ENCODE peak calls at places on chromosomes 11 and 22, in four cellular contexts. T is brain microvascular endothelial cell, Z is IMR-90, G is MM.1S. C is an unnamed sample.

GRCh38 chr22:33051960-33052839 is 6.0 kb downstream of the SYN3 start:
- DNase-seq in T (no peak), Z (no peak), G (no peak), C (no peak)

GRCh38 chr22:37470087-37470445 is 16.1 kb downstream of the MFNG start:
- DNase-seq in T (no peak), Z (no peak), G (no peak), C (no peak)

GRCh38 chr22:41367680-41368542 is 13.8 kb upstream of the TEF start:
- DNase-seq in T (no peak), Z (peak; percentile 22), G (no peak), C (peak; percentile 31)

GRCh38 chr11:63869171-63869591 is 30.3 kb downstream of the MARK2 start:
- DNase-seq in T (no peak), Z (no peak), G (no peak), C (peak; percentile 84)

GRCh38 chr11:12318791-12319733 is 58.3 kb upstream of the PARVA start:
- DNase-seq in T (no peak), Z (peak; percentile 89), G (peak; percentile 66), C (no peak)

GRCh38 chr11:117426297-117426685 is 98.6 kb downstream of the CEP164 start:
- DNase-seq in T (peak; percentile 20), Z (peak; percentile 30), G (peak; percentile 56), C (peak; percentile 74)

GRCh38 chr11:112023104-112023503 is 2.1 kb upstream of the DLAT start:
- DNase-seq in T (no peak), Z (no peak), G (no peak), C (no peak)

GRCh38 chr22:19786959-19787848 is 26.6 kb downstream of the TBX1 start:
- DNase-seq in T (no peak), Z (no peak), G (no peak), C (no peak)

GRCh38 chr11:13276454-13276851 is 1.1 kb upstream of the BMAL1 start:
- DNase-seq in T (no peak), Z (no peak), G (no peak), C (peak; percentile 35)

GRCh38 chr11:121163658-121164308 is 62.7 kb downstream of the TECTA start:
- DNase-seq in T (no peak), Z (no peak), G (no peak), C (no peak)

GRCh38 chr11:72234514-72234830 is 9.5 kb downstream of the PHOX2A start:
- DNase-seq in T (no peak), Z (no peak), G (no peak), C (no peak)

GRCh38 chr11:71156301-71156700 is 96.1 kb downstream of the SHANK2 start:
- DNase-seq in T (no peak), Z (no peak), G (no peak), C (no peak)

GRCh38 chr22:38729946-38730345 is 24.2 kb downstream of the GTPBP1 start:
- DNase-seq in T (no peak), Z (no peak), G (peak; percentile 4), C (no peak)

GRCh38 chr22:33923660-33924246 is 3.5 kb upstream of the LARGE1 start:
- DNase-seq in T (peak; percentile 62), Z (peak; percentile 74), G (peak; percentile 82), C (peak; percentile 82)

GRCh38 chr22:29310065-29310862 is 3.8 kb downstream of the GAS2L1 start:
- DNase-seq in T (no peak), Z (no peak), G (no peak), C (no peak)

GRCh38 chr11:132342408-132342807 is 972.0 kb downstream of the NTM start:
- DNase-seq in T (no peak), Z (no peak), G (no peak), C (no peak)

GRCh38 chr11:31806944-31807790 is 4.0 kb downstream of the PAX6 start:
- DNase-seq in T (no peak), Z (no peak), G (no peak), C (no peak)

GRCh38 chr11:28058333-28058732 is 49.6 kb downstream of the KIF18A start:
- DNase-seq in T (no peak), Z (peak; percentile 51), G (no peak), C (no peak)

GRCh38 chr11:87722756-87723599 is 452.3 kb downstream of the RAB38 start:
- DNase-seq in T (peak; percentile 7), Z (peak; percentile 2), G (peak; percentile 36), C (peak; percentile 41)

GRCh38 chr22:46175631-46176030 is 25.3 kb downstream of the PPARA start:
- DNase-seq in T (no peak), Z (peak; percentile 86), G (no peak), C (no peak)

GRCh38 chr11:86740628-86741488 is 59.5 kb upstream of the PRSS23 start:
- DNase-seq in T (peak; percentile 95), Z (peak; percentile 98), G (no peak), C (peak; percentile 31)

GRCh38 chr11:7603031-7603781 is 70.1 kb downstream of the CYB5R2 start:
- DNase-seq in T (no peak), Z (peak; percentile 53), G (no peak), C (no peak)

GRCh38 chr11:61279934-61280656 is 15.0 kb downstream of the VWCE start:
- DNase-seq in T (no peak), Z (peak; percentile 58), G (no peak), C (no peak)

GRCh38 chr11:61280883-61281580 is 14.1 kb downstream of the VWCE start:
- DNase-seq in T (no peak), Z (no peak), G (no peak), C (no peak)

GRCh38 chr11:61283613-61284012 is 11.5 kb downstream of the VWCE start:
- DNase-seq in T (no peak), Z (no peak), G (no peak), C (no peak)

GRCh38 chr11:61277973-61278565 is 17.0 kb downstream of the VWCE start:
- DNase-seq in T (no peak), Z (no peak), G (peak; percentile 10), C (no peak)

DNA sequence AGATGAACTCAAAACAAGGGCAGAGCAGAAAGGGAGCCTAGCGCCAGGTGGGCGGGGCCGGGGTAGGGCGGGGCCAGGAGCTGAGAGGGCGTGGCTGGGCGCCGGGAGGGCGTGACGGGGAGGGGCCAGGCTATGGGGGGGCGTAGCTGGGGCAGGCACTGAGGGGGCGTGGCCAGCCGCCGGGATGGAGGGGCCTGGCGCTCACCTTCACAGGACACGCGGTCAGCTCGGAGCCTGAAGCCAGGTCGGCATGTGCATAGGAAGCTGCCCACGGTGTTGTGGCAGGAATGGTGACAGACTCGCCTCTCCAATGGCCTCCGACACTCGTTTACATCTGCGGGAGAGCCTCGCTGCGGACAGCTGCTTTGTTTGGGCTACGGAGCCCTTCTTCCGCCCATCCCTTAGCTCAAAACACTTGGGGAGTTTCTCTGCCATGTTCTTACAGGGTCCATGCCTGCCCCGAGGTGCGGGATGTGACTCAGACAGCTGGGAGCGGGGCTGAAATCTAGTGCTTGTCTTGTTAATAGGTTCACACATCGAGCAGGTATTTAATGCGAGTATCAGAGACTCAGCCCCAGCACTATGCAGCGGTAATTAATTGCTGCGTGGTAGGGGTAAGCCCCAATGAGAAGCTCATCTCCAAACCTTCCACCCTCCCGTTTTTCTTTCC is 13.4 kb downstream of the VWCE start:
- DNase-seq in T (no peak), Z (no peak), G (no peak), C (peak; percentile 83)
- H3K4me3 ChIP-seq in T (peak overlapping the region; percentile 36), Z (no peak overlapping the region), G (no peak overlapping the region), C (peak overlapping the region; percentile 22)

GRCh38 chr11:128726464-128727139 is 32.7 kb downstream of the FLI1 start:
- DNase-seq in T (no peak), Z (no peak), G (peak; percentile 38), C (no peak)

GRCh38 chr11:128724891-128725611 is 31.2 kb downstream of the FLI1 start:
- DNase-seq in T (no peak), Z (no peak), G (peak; percentile 74), C (no peak)

GRCh38 chr11:128727320-128727719 is 33.4 kb downstream of the FLI1 start:
- DNase-seq in T (no peak), Z (no peak), G (no peak), C (no peak)

GRCh38 chr11:128727811-128728431 is 34.0 kb downstream of the FLI1 start:
- DNase-seq in T (no peak), Z (no peak), G (no peak), C (no peak)

DNA sequence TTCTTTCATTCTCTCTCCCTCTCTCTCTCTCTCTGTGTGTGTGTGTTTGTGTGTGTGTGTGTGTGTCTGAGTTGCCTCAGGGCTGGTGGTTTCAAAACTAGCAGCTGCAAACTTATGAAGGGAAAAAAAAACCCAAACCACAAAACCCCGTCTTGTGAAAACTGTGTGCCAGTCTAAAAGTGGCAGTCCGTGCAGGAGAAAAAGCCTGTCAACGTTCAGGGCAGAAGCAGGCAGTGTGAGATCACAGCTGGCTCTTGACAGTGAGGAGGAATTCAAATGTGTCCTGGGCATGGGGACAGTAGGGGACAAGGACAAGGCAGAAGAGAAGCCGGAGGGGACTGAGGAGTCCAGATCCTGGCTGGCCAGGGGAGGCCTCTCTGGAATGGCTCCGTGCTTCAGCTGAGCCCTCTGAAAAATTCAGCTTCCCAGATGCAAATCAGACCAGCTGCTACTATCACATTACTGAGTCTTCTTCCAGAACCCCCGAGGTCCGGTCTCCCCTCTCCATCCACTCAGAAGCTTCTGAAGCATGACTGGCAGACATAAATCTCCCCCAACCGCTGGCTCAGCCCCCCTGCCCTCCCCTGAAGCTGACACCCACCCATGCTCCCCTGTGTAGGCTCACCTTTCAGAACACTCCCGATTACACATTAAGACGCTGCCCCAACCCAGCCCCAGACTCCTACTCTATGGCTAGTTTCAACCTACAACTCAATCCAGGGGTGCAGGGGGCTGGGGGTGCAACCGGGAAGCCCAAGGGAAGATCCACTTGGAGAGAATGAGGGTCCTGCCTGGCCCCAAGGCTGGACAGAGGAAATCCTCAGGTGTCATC is 32.0 kb downstream of the FLI1 start:
- DNase-seq in T (no peak), Z (peak; percentile 59), G (peak; percentile 97), C (no peak)
- H3K4me3 ChIP-seq in T (no peak overlapping the region), Z (no peak overlapping the region), G (peak overlapping the region; percentile 47), C (no peak overlapping the region)

DNA sequence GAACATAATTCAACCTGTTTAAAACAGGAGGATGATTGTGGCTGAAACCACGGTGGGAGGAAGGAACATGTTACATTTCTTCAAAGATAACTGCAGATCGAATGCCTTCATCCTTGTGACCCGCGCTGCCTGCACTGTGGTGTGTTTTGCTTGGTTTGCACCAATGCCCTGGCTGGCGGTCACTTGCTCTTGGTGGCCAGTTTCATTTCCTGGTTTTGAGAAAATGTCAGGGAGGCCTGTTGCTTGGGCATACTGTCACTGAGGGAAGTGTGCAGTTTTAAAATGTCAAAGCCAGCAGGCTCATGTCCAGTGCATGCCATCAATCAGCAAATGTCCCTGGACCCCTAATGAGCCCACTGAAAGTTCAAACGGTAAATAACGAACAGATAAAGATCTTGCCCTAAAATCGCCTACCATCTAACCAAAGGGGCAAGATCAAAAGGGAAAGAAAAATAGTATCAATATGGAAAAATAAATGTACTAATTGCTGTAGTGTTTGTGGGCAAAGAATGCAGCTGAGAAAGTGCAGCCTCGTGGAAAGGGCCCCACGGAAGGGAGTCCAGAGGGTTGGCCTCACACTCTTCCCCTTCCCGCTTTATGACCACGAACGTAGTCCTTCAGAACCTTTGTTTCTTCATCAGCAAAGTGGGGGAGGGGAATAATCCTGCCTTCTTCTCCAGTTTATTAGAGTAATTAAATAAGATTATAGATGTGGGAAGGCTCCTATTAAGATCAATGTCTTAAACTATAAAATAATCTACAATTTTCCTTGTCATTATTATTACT is 40.8 kb downstream of the FLI1 start:
- DNase-seq in T (no peak), Z (no peak), G (peak; percentile 82), C (peak; percentile 38)
- H3K4me3 ChIP-seq in T (no peak overlapping the region), Z (no peak overlapping the region), G (peak overlapping the region; percentile 42), C (no peak overlapping the region)

DNA sequence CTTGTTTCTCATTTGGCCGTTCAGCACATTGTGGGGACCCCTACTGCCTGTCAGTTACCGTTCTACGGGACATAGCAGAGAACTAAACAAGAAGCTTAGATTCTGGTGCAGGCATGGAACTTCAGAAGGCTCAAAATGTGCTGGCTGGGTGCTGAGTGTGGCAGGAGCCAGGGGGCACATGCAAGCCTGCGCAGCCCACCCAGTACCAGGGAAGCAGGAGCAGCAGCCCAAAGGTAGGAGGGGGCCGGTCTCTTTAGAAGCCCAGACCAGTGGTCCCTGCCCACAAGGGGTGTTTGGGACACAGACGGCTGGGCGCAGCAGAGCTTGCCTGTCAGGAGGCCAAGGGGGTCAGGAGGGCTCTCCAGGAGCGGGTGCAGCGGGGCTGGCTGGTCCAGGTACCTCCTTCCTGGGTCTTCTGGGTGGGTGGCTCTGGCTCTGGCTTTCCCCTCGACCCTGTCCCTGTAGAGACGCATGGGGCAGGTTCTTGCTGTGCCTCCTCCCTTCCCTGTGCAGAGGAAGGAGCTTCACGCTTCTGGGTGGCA is 2.2 kb downstream of the PTDSS2 start:
- DNase-seq in T (no peak), Z (no peak), G (no peak), C (no peak)
- H3K4me3 ChIP-seq in T (no peak overlapping the region), Z (no peak overlapping the region), G (no peak overlapping the region), C (no peak overlapping the region)

C was measured in colonic mucosa.